ENCODE peak calls at places on chromosomes 5 and 9, in seven cellular contexts. T is posterior cingulate gyrus; W is CD4-positive, alpha-beta T cell; B is nephron progenitor cell; X is GM23248; E is mucosa of gallbladder; Y is NCI-H2081. N is an unnamed sample.

GRCh38 chr9:74277532-74277931 is 219.6 kb upstream of the RORB start:
- DNase-seq in T (no peak), W (no peak), B (no peak), X (no peak), E (no peak), Y (no peak), N (peak; percentile 13)

GRCh38 chr5:171093598-171093997 is 215.4 kb upstream of the TLX3 start:
- DNase-seq in T (no peak), W (no peak), B (no peak), X (peak; percentile 1), E (no peak), Y (no peak), N (no peak)

GRCh38 chr5:179802950-179803562 is 3.6 kb downstream of the MGAT4B start:
- DNase-seq in T (no peak), W (no peak), B (peak; percentile 56), X (no peak), E (no peak), Y (peak; percentile 84), N (no peak)

GRCh38 chr5:74543162-74543995 is 97.1 kb downstream of the ENC1 start:
- DNase-seq in T (no peak), W (no peak), B (peak; percentile 39), X (peak; percentile 92), E (no peak), Y (peak; percentile 12), N (no peak)

GRCh38 chr5:18043344-18043743 is 409.1 kb downstream of the TAF11L14 start:
- DNase-seq in T (no peak), W (no peak), B (no peak), X (no peak), E (no peak), Y (no peak), N (no peak)

GRCh38 chr5:56984445-56984844 is 32.5 kb upstream of the MIER3 start:
- DNase-seq in T (no peak), W (no peak), B (no peak), X (no peak), E (no peak), Y (no peak), N (no peak)

GRCh38 chr5:75051217-75051751 is 1.1 kb downstream of the GCNT4 start:
- DNase-seq in T (no peak), W (no peak), B (peak; percentile 6), X (peak; percentile 17), E (peak; percentile 51), Y (no peak), N (peak; percentile 4)

GRCh38 chr9:127917603-127918002 is 762 bp upstream of the ST6GALNAC4 start:
- DNase-seq in T (no peak), W (no peak), B (no peak), X (no peak), E (no peak), Y (no peak), N (no peak)

GRCh38 chr5:54774281-54775171 is 210.9 kb downstream of the ESM1 start:
- DNase-seq in T (no peak), W (no peak), B (no peak), X (peak; percentile 87), E (peak; percentile 27), Y (no peak), N (no peak)

GRCh38 chr5:57007349-57007748 is 55.4 kb upstream of the MIER3 start:
- DNase-seq in T (no peak), W (no peak), B (no peak), X (no peak), E (no peak), Y (no peak), N (no peak)

GRCh38 chr9:126721531-126722098 is 83.2 kb upstream of the ZBTB43 start:
- DNase-seq in T (no peak), W (no peak), B (no peak), X (no peak), E (no peak), Y (no peak), N (no peak)

GRCh38 chr9:110799396-110799795 is 130.8 kb downstream of the MUSK start:
- DNase-seq in T (no peak), W (no peak), B (no peak), X (peak; percentile 37), E (no peak), Y (no peak), N (no peak)

GRCh38 chr5:148937239-148937638 is 110.8 kb downstream of the ADRB2 start:
- DNase-seq in T (no peak), W (no peak), B (no peak), X (peak; percentile 12), E (no peak), Y (no peak), N (no peak)

GRCh38 chr5:128455861-128456361 is 82.1 kb downstream of the FBN2 start:
- DNase-seq in T (no peak), W (no peak), B (no peak), X (no peak), E (no peak), Y (no peak), N (no peak)

GRCh38 chr5:80408475-80408875 is 611 bp downstream of the ZFYVE16 start:
- DNase-seq in T (peak; percentile 53), W (no peak), B (peak; percentile 82), X (peak; percentile 72), E (peak; percentile 38), Y (peak; percentile 71), N (peak; percentile 33)

GRCh38 chr5:1536298-1537165 is 12.8 kb upstream of the LPCAT1 start:
- DNase-seq in T (no peak), W (peak; percentile 56), B (no peak), X (peak; percentile 47), E (peak; percentile 16), Y (no peak), N (peak; percentile 68)

N was measured in activated gamma-delta T cell treated with Interleukin-2 at 50 U/mL for 16 hours.